ENCODE peak calls at places on chromosomes 11 and 22, in nine cellular contexts. Q is astrocyte; E is Karpas-422; L is iPS DF 6.9; C is prostate gland; X is CD8-positive, alpha-beta T cell; Z is CD4-positive, CD25-positive, alpha-beta regulatory T cell; I is ascending aorta; R is uterus. O is an unnamed sample. For H3K4me1 and H3K9me3, the result is how much of the 10 kb centered on the place peaks cover.

GRCh38 chr11:6618117-6619020 is 853 bp downstream of the TPP1 start:
- DNase-seq in Q (peak), I (no peak), R (peak), L (no peak), X (peak), E (peak), Z (peak), C (peak), O (peak)

GRCh38 chr22:33076368-33076767 is 18.2 kb upstream of the SYN3 start:
- DNase-seq in X (no peak), L (no peak), E (no peak), I (no peak), C (no peak), R (no peak), Q (peak), Z (no peak), O (no peak)

GRCh38 chr11:123351375-123351774 is 78.7 kb upstream of the GRAMD1B start:
- DNase-seq in E (no peak), R (no peak), Q (no peak), Z (no peak), C (no peak), I (no peak), L (no peak), X (no peak), O (no peak)

GRCh38 chr11:6404341-6405038 is 14.2 kb downstream of the SMPD1 start:
- DNase-seq in Q (peak), I (no peak), C (no peak), X (peak), Z (peak), E (no peak), L (no peak), R (no peak), O (no peak)

GRCh38 chr11:45022294-45023064 is 71.8 kb upstream of the TP53I11 start:
- DNase-seq in R (no peak), L (no peak), I (no peak), X (no peak), Q (peak), E (no peak), C (no peak), Z (no peak), O (no peak)

GRCh38 chr11:16215352-16215751 is 141.0 kb downstream of the SOX6 start:
- DNase-seq in X (no peak), L (no peak), E (no peak), Q (no peak), I (no peak), Z (no peak), C (no peak), R (no peak), O (no peak)

GRCh38 chr11:104164028-104164520 is at the start of gene PDGFD:
- DNase-seq in C (peak), L (peak), R (peak), Q (peak), Z (no peak), X (peak), I (peak), E (peak), O (no peak)

GRCh38 chr11:127680146-127680545 is 679.6 kb upstream of the KIRREL3 start:
- DNase-seq in Z (no peak), X (no peak), C (no peak), Q (no peak), I (no peak), L (no peak), R (no peak), E (no peak), O (no peak)

GRCh38 chr11:10900686-10901415 is 43.0 kb upstream of the ZBED5 start:
- DNase-seq in L (no peak), Z (no peak), X (no peak), R (no peak), I (no peak), Q (peak), C (peak), E (no peak), O (no peak)

GRCh38 chr22:45818130-45819085 is 146.8 kb downstream of the ATXN10 start:
- DNase-seq in Z (no peak), I (no peak), L (no peak), R (no peak), E (no peak), Q (peak), X (no peak), C (peak), O (no peak)

GRCh38 chr22:30604723-30605122 is 2.3 kb upstream of the TCN2 start:
- DNase-seq in R (no peak), I (no peak), E (no peak), Q (no peak), L (no peak), C (no peak), X (no peak), Z (no peak), O (no peak)

GRCh38 chr11:92436026-92436425 is 211.4 kb downstream of the FAT3 start:
- DNase-seq in E (no peak), C (no peak), R (no peak), Z (no peak), L (no peak), I (no peak), X (no peak), Q (no peak), O (no peak)

GRCh38 chr11:112610996-112611795 is 350.0 kb upstream of the NCAM1 start:
- DNase-seq in X (no peak), Z (no peak), L (no peak), R (no peak), E (no peak), C (no peak), I (no peak), Q (peak), O (no peak)

GRCh38 chr11:62105611-62106245 is 18.1 kb upstream of the INCENP start:
- DNase-seq in E (no peak), L (no peak), C (no peak), X (no peak), Z (no peak), I (no peak), Q (no peak), R (no peak), O (no peak)

GRCh38 chr11:108733479-108734116 is 68.7 kb downstream of the DDX10 start:
- DNase-seq in L (no peak), I (no peak), C (no peak), R (no peak), X (no peak), Z (no peak), Q (peak), E (peak), O (no peak)

GRCh38 chr11:17597770-17598169 is 50.7 kb downstream of the OTOG start:
- DNase-seq in C (no peak), I (no peak), E (no peak), Q (no peak), L (no peak), R (peak), Z (no peak), X (no peak), O (no peak)

GRCh38 chr11:74182635-74183034 is 11.5 kb downstream of the PPME1 start:
- DNase-seq in L (no peak), R (no peak), E (no peak), C (no peak), Q (peak), I (no peak), X (no peak), Z (no peak), O (no peak)

GRCh38 chr11:44065851-44066731 is at the start of gene ACCS:
- DNase-seq in E (peak), I (peak), L (peak), R (peak), X (peak), Q (peak), C (peak), Z (peak), O (peak)

GRCh38 chr22:43098356-43098755 is 9.2 kb upstream of the TTLL1 start:
- DNase-seq in Z (no peak), C (no peak), R (no peak), X (no peak), Q (no peak), I (no peak), L (no peak), E (no peak), O (no peak)

GRCh38 chr11:2348986-2349385 is 28.1 kb upstream of the CD81 start:
- DNase-seq in C (no peak), E (no peak), I (no peak), L (no peak), Z (no peak), R (no peak), Q (peak), X (no peak), O (no peak)

GRCh38 chr11:656426-656825 is 19.4 kb downstream of the DRD4 start:
- DNase-seq in C (no peak), R (no peak), L (no peak), Q (no peak), E (no peak), I (no peak), Z (no peak), X (no peak), O (no peak)

GRCh38 chr11:122197055-122197987 is 81.3 kb upstream of the BLID start:
- DNase-seq in Z (no peak), Q (peak), X (no peak), L (no peak), R (peak), I (peak), C (no peak), E (no peak), O (no peak)

GRCh38 chr11:62804310-62805043 is 763 bp downstream of the NXF1 start:
- DNase-seq in R (no peak), E (no peak), C (no peak), L (no peak), Z (no peak), Q (peak), X (no peak), I (no peak), O (no peak)

GRCh38 chr22:44181033-44181911 is 547 bp downstream of the PARVG start:
- DNase-seq in I (no peak), R (no peak), E (peak), Z (peak), X (peak), Q (peak), C (no peak), L (no peak), O (peak)

GRCh38 chr11:26931248-26931631 is 62.7 kb upstream of the FIBIN start:
- DNase-seq in Q (no peak), L (no peak), E (no peak), C (no peak), I (no peak), X (no peak), Z (no peak), R (no peak), O (no peak)

GRCh38 chr22:29073618-29074275 is 912 bp downstream of the KREMEN1 start:
- DNase-seq in L (no peak), E (no peak), X (no peak), Z (peak), I (no peak), Q (no peak), C (peak), R (peak), O (no peak)
- H3K4me1 ChIP-seq in L (under half), E (under half), X (under half), Z (under half), I (under half), Q (under half), C (under half), R (under half), O (under half)

DNA sequence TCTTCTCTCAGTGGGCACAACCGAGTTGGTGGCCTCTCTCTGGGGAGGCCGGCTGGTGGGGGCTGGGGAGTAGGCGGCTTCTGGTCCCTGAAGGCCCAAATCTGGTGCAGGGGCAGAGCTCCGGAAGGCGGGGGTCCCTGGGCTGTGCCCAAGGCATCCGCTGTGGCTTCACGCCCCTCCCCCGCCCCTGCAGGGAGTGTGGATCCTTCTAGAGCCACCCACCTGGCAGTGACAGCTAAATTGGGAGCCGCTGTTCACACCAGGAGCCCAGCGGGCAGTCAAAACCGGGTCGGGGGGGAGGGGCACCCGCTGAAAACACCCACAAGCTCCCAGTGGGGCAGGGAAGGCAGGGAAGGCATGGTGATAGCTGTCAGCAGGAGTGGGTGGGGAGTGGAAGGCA is 4.6 kb upstream of the RTN4R start:
- DNase-seq in Z (no peak), C (no peak), X (no peak), R (no peak), I (no peak), Q (no peak), L (no peak), E (no peak), O (no peak)
- H3K27ac ChIP-seq in Z (no peak), C (no peak), X (no peak), R (no peak), I (no peak), Q (no peak), L (no peak), E (no peak), O (no peak)

GRCh38 chr11:68892576-68892975 is 11.1 kb downstream of the MRPL21 start:
- DNase-seq in C (no peak), Z (no peak), I (no peak), R (no peak), L (no peak), Q (no peak), E (no peak), X (no peak), O (no peak)
- H3K9me3 ChIP-seq in C (under half), Z (under half), I (under half), R (under half), L (under half), Q (under half), E (under half), X (under half), O (under half)

DNA sequence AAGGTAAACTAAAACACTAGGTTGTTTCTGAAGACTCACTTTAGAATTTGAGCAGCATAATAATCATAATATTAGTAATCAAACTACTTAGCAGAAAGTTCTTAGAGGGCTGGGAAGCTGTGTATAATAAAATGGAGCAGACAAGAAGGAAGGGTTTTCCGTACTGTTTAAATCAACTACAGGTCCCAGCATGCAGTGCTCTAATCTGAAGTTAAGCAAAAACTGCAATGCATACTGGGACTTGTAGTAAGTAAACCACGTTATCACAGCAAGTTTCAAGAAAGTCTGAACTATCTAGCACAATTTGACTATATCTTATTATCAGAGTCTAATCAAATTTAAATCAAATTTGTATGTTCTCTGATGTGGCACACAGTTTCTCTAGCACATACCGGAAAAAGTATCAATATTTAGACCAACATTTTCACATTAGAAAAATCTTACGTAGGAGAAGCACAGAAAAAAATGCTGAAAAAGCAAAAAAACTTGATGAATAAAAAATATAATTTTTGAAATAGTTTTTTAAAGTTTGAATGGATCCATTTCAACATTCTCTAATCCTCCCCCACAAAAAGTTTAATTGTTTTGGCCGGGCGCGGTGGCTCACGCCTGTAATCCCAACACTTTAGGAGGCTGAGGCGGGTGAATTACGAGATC is 8.2 kb downstream of the PHF21A start:
- DNase-seq in E (peak), L (no peak), Q (peak), X (no peak), I (no peak), C (peak), Z (peak), R (no peak), O (no peak)
- H3K4me1 ChIP-seq in E (half or more), L (under half), Q (under half), X (under half), I (under half), C (under half), Z (under half), R (under half), O (under half)

DNA sequence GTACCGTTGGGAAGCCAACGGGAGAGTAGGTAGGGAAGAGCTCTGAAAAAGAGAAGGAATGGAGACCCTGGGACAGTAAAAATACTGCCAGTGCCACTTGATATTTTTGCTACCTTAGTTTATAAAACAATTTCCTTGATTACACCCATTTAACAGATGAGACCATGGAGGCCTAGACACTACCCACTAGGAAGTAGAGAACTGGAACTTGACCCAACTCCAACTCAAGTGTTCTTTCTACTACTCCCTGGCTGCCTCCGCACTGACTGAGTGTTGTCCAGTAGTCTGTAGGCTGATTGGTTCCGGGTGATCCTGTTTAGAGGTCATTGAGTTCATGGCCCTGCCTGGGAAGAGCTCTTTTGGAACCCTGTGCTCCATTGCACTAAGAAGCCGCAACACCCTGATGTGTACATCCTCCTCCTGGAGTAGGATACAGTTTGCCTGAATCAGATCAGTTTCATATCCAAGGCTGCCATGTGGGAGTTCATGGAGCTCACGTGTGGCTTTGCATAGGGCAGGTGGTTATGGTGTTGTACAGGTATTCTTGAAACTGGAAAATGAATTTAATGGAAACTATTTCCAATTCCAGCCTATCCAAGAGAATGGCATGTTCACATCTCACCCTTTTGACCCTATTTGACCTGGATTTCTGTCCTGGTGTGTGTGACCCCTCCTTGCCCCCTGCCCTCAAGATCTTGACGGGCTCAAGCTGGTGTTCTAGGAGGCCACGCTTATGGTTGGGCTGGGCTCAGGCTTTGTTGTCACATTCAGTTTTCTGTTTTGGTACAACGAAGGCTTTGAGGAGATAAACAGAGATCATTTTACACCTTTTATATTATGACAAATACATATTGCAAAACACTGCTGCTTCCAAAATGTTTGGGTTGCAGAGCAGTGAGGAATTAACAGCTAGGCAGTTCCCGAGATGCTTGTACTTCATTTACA is 102.2 kb upstream of the NNMT start:
- DNase-seq in Z (no peak), Q (no peak), E (no peak), I (no peak), C (no peak), X (no peak), L (no peak), R (peak), O (no peak)
- H3K27ac ChIP-seq in Z (no peak), Q (no peak), E (no peak), I (peak), C (peak), X (no peak), L (no peak), R (peak), O (no peak)